ENCODE peak calls at places on chromosome 21, in ten cellular contexts. O, B, V, S, F, E, L, Y, C and R are unnamed samples.

GRCh38 chr21:41251961-41252642 is 64.5 kb upstream of the FAM3B start:
- DNase-seq in O (no peak), B (no peak), V (no peak), S (no peak), F (no peak), E (peak), L (no peak), Y (no peak), C (no peak), R (no peak)

GRCh38 chr21:29321217-29321616 is 22.5 kb downstream of the BACH1 start:
- DNase-seq in O (no peak), B (no peak), V (no peak), S (no peak), F (no peak), E (no peak), L (no peak), Y (no peak), C (no peak), R (no peak)

GRCh38 chr21:30935121-30935888 is 53.9 kb upstream of the KRTAP11-1 start:
- DNase-seq in O (no peak), B (peak), V (no peak), S (no peak), F (no peak), E (no peak), L (no peak), Y (no peak), C (no peak), R (no peak)

GRCh38 chr21:45542667-45543370 is 579 bp upstream of the SLC19A1 start:
- DNase-seq in O (peak), B (peak), V (no peak), S (peak), F (no peak), E (no peak), L (peak), Y (peak), C (peak), R (peak)

GRCh38 chr21:15289896-15290841 is 225.4 kb upstream of the NRIP1 start:
- DNase-seq in O (no peak), B (peak), V (no peak), S (peak), F (no peak), E (peak), L (peak), Y (no peak), C (peak), R (peak)

GRCh38 chr21:41429305-41429704 is 3.3 kb downstream of the MX1 start:
- DNase-seq in O (no peak), B (no peak), V (no peak), S (no peak), F (no peak), E (no peak), L (no peak), Y (no peak), C (no peak), R (no peak)

GRCh38 chr21:31557956-31558838 is 101.3 kb upstream of the SOD1 start:
- DNase-seq in O (no peak), B (peak), V (no peak), S (no peak), F (peak), E (no peak), L (peak), Y (peak), C (peak), R (no peak)

GRCh38 chr21:40829308-40829707 is 17.6 kb downstream of the DSCAM start:
- DNase-seq in O (no peak), B (no peak), V (no peak), S (no peak), F (no peak), E (no peak), L (no peak), Y (no peak), C (no peak), R (no peak)

GRCh38 chr21:42310411-42311001 is 4.7 kb downstream of the TFF3 start:
- DNase-seq in O (no peak), B (peak), V (no peak), S (no peak), F (no peak), E (no peak), L (no peak), Y (no peak), C (no peak), R (no peak)

GRCh38 chr21:42991992-42992740 is 17.8 kb downstream of the PKNOX1 start:
- DNase-seq in O (no peak), B (no peak), V (no peak), S (no peak), F (peak), E (peak), L (no peak), Y (no peak), C (peak), R (peak)

GRCh38 chr21:25573409-25574206 is 33.7 kb downstream of the MRPL39 start:
- DNase-seq in O (no peak), B (no peak), V (peak), S (no peak), F (peak), E (peak), L (no peak), Y (peak), C (no peak), R (no peak)

GRCh38 chr21:41615613-41616012 is 107.7 kb upstream of the TMPRSS2 start:
- DNase-seq in O (no peak), B (no peak), V (no peak), S (no peak), F (no peak), E (peak), L (no peak), Y (no peak), C (no peak), R (no peak)

GRCh38 chr21:43311303-43311817 is 115.6 kb downstream of the SIK1 start:
- DNase-seq in O (no peak), B (no peak), V (no peak), S (peak), F (peak), E (no peak), L (no peak), Y (no peak), C (no peak), R (peak)

GRCh38 chr21:14773777-14774345 is 227.7 kb upstream of the SAMSN1 start:
- DNase-seq in O (no peak), B (peak), V (peak), S (no peak), F (peak), E (no peak), L (no peak), Y (peak), C (peak), R (peak)

GRCh38 chr21:44648557-44649311 is 2.5 kb downstream of the KRTAP10-11 start:
- DNase-seq in O (no peak), B (peak), V (no peak), S (peak), F (no peak), E (no peak), L (no peak), Y (no peak), C (no peak), R (no peak)

GRCh38 chr21:46048926-46049889 is 48.7 kb upstream of the COL6A2 start:
- DNase-seq in O (no peak), B (peak), V (no peak), S (peak), F (no peak), E (peak), L (no peak), Y (no peak), C (peak), R (peak)

GRCh38 chr21:34609951-34610549 is 4.9 kb downstream of the RCAN1 start:
- DNase-seq in O (no peak), B (no peak), V (no peak), S (no peak), F (no peak), E (no peak), L (no peak), Y (no peak), C (no peak), R (no peak)